ENCODE peak calls at places on chromosomes 3 and 15, in seven cellular contexts. Y, C, F, A, H, B and D are unnamed samples.
A peak's percentile ranks its signal among the peaks of the same experiment; 100 is the strongest.

GRCh38 chr3:123635220-123635619 is 50.4 kb upstream of the HACD2 start:
- DNase-seq in H (peak; percentile 50), Y (no peak), C (peak; percentile 40), A (no peak), F (no peak), B (no peak), D (peak; percentile 34)

GRCh38 chr15:27623560-27624305 is 475.4 kb downstream of the OCA2 start:
- DNase-seq in A (no peak), B (no peak), F (no peak), C (no peak), Y (no peak), H (no peak), D (no peak)

GRCh38 chr3:197244751-197245150 is 53.7 kb downstream of the DLG1 start:
- DNase-seq in Y (no peak), F (no peak), A (no peak), C (no peak), B (no peak), H (peak; percentile 42), D (no peak)

GRCh38 chr3:4686619-4687018 is 193.5 kb downstream of the ITPR1 start:
- DNase-seq in C (no peak), H (no peak), A (no peak), B (no peak), F (no peak), Y (no peak), D (no peak)

GRCh38 chr15:62920569-62921502 is 121.7 kb upstream of the TPM1 start:
- DNase-seq in A (no peak), B (no peak), Y (no peak), F (no peak), C (no peak), H (peak; percentile 50), D (peak; percentile 63)

GRCh38 chr15:68310178-68310810 is 32.7 kb downstream of the FEM1B start:
- DNase-seq in C (no peak), B (peak; percentile 45), H (no peak), Y (peak; percentile 27), F (no peak), A (no peak), D (no peak)

GRCh38 chr15:40058476-40059140 is 19.6 kb upstream of the SRP14 start:
- DNase-seq in F (no peak), A (no peak), Y (peak; percentile 5), H (peak; percentile 69), B (no peak), C (no peak), D (peak; percentile 76)

GRCh38 chr3:55664387-55664786 is 177.3 kb upstream of the WNT5A start:
- DNase-seq in B (no peak), C (peak; percentile 62), A (no peak), F (peak; percentile 55), H (no peak), Y (peak; percentile 52), D (no peak)

GRCh38 chr3:195931582-195932273 is 23.4 kb upstream of the TNK2 start:
- DNase-seq in B (no peak), A (no peak), F (no peak), H (no peak), Y (no peak), C (no peak), D (no peak)

GRCh38 chr3:15223684-15224575 is 17.9 kb downstream of the CAPN7 start:
- DNase-seq in H (peak; percentile 71), F (no peak), A (no peak), Y (no peak), C (no peak), B (no peak), D (peak; percentile 64)

GRCh38 chr3:23776352-23776891 is 29.3 kb upstream of the UBE2E1 start:
- DNase-seq in B (no peak), A (no peak), F (no peak), Y (no peak), H (peak; percentile 84), C (no peak), D (peak; percentile 81)

GRCh38 chr3:135199137-135199536 is 404.1 kb downstream of the EPHB1 start:
- DNase-seq in H (no peak), A (no peak), F (no peak), Y (no peak), B (no peak), C (no peak), D (no peak)

GRCh38 chr3:187188931-187189330 is 8.4 kb upstream of the RTP1 start:
- DNase-seq in C (no peak), F (no peak), Y (no peak), H (peak; percentile 18), A (no peak), B (no peak), D (peak; percentile 49)

GRCh38 chr3:128548426-128549282 is 55.7 kb upstream of the GATA2 start:
- DNase-seq in Y (no peak), B (no peak), A (no peak), F (no peak), C (no peak), H (no peak), D (peak; percentile 45)

GRCh38 chr3:13211605-13212210 is 138.5 kb upstream of the IQSEC1 start:
- DNase-seq in B (no peak), C (no peak), A (no peak), F (no peak), H (no peak), Y (no peak), D (no peak)

GRCh38 chr15:29815000-29815704 is 7.1 kb downstream of the TJP1 start:
- DNase-seq in Y (no peak), H (peak; percentile 56), F (no peak), B (no peak), A (peak; percentile 18), C (no peak), D (peak; percentile 65)

GRCh38 chr15:68550498-68551295 is 28.1 kb upstream of the CORO2B start:
- DNase-seq in H (peak; percentile 53), Y (peak; percentile 78), A (peak; percentile 32), F (peak; percentile 66), B (peak; percentile 97), C (peak; percentile 67), D (peak; percentile 44)

GRCh38 chr15:70101459-70102113 is 3.9 kb upstream of the TLE3 start:
- DNase-seq in C (peak; percentile 98), B (peak; percentile 78), H (peak; percentile 98), F (peak; percentile 93), Y (peak; percentile 77), A (no peak), D (peak; percentile 86)

GRCh38 chr3:140723576-140723975 is 45.7 kb downstream of the TRIM42 start:
- DNase-seq in B (no peak), H (no peak), A (no peak), C (no peak), F (no peak), Y (no peak), D (no peak)

GRCh38 chr15:86572368-86572841 is 492.7 kb downstream of the AGBL1 start:
- DNase-seq in A (no peak), F (no peak), B (no peak), Y (peak; percentile 48), C (no peak), H (no peak), D (no peak)

GRCh38 chr3:186782542-186783069 is 771 bp upstream of the EIF4A2 start:
- DNase-seq in C (no peak), H (no peak), Y (no peak), A (no peak), B (no peak), F (no peak), D (no peak)

GRCh38 chr3:105448338-105448982 is 81.8 kb downstream of the ALCAM start:
- DNase-seq in F (peak; percentile 9), A (no peak), C (peak; percentile 89), H (peak; percentile 24), B (no peak), Y (no peak), D (peak; percentile 29)

GRCh38 chr15:80456517-80457497 is 52.6 kb downstream of the ARNT2 start:
- DNase-seq in F (no peak), C (no peak), B (no peak), H (peak; percentile 60), A (no peak), Y (no peak), D (peak; percentile 81)

GRCh38 chr3:75294124-75294523 is 370.0 kb upstream of the FRG2C start:
- DNase-seq in B (peak; percentile 53), C (peak; percentile 42), A (peak; percentile 2), F (peak; percentile 29), H (peak; percentile 44), Y (peak; percentile 57), D (peak; percentile 35)

GRCh38 chr3:66487475-66487874 is 13.3 kb downstream of the LRIG1 start:
- DNase-seq in H (peak; percentile 78), A (no peak), Y (no peak), B (no peak), F (no peak), C (no peak), D (peak; percentile 65)

GRCh38 chr3:66885326-66886000 is 112.6 kb upstream of the KBTBD8 start:
- DNase-seq in Y (peak; percentile 32), F (no peak), H (peak; percentile 14), C (peak; percentile 77), B (no peak), A (no peak), D (peak; percentile 11)

GRCh38 chr3:126676919-126677705 is 22.2 kb upstream of the TXNRD3 start:
- DNase-seq in A (no peak), Y (no peak), C (no peak), F (no peak), B (peak; percentile 22), H (peak; percentile 16), D (peak; percentile 59)
- H3K18ac ChIP-seq in A (no peak overlapping the region), Y (no peak overlapping the region), C (no peak overlapping the region), F (no peak overlapping the region), B (no peak overlapping the region), H (no peak overlapping the region), D (no peak overlapping the region)

GRCh38 chr3:6965881-6966280 is 105.0 kb downstream of the GRM7 start:
- DNase-seq in Y (no peak), F (no peak), C (peak; percentile 49), A (no peak), H (no peak), B (no peak), D (no peak)
- H3K18ac ChIP-seq in Y (no peak overlapping the region), F (no peak overlapping the region), C (no peak overlapping the region), A (no peak overlapping the region), H (no peak overlapping the region), B (no peak overlapping the region), D (no peak overlapping the region)

GRCh38 chr15:25056484-25057429 is 102.0 kb downstream of the SNRPN start:
- DNase-seq in C (peak; percentile 36), H (no peak), A (no peak), F (no peak), Y (peak; percentile 30), B (peak; percentile 63), D (no peak)

GRCh38 chr15:25054943-25055342 is 100.2 kb downstream of the SNRPN start:
- DNase-seq in C (no peak), H (no peak), A (no peak), B (no peak), Y (peak; percentile 13), F (no peak), D (no peak)

GRCh38 chr15:25057574-25057973 is 102.8 kb downstream of the SNRPN start:
- DNase-seq in H (no peak), Y (peak; percentile 12), A (no peak), F (no peak), C (no peak), B (no peak), D (no peak)

GRCh38 chr15:25054329-25054728 is 99.5 kb downstream of the SNRPN start:
- DNase-seq in Y (peak; percentile 14), H (no peak), B (no peak), C (no peak), A (no peak), F (no peak), D (no peak)

GRCh38 chr15:25055356-25056068 is 100.7 kb downstream of the SNRPN start:
- DNase-seq in H (no peak), F (no peak), C (no peak), A (no peak), Y (peak; percentile 15), B (peak; percentile 41), D (no peak)
- H3K18ac ChIP-seq in H (no peak overlapping the region), F (no peak overlapping the region), C (no peak overlapping the region), A (no peak overlapping the region), Y (no peak overlapping the region), B (no peak overlapping the region), D (no peak overlapping the region)

GRCh38 chr3:113501597-113501996 is 13.4 kb downstream of the SPICE1 start:
- DNase-seq in A (no peak), B (no peak), C (no peak), Y (no peak), H (no peak), F (no peak), D (no peak)
- H3K18ac ChIP-seq in A (no peak overlapping the region), B (no peak overlapping the region), C (no peak overlapping the region), Y (no peak overlapping the region), H (no peak overlapping the region), F (no peak overlapping the region), D (no peak overlapping the region)